ENCODE peak calls at places on chromosomes 3 and 15, in seven cellular contexts. One of them, this sample, is unnamed.
A peak's percentile ranks its signal among the peaks of the same experiment; 100 is the strongest.

GRCh38 chr15:43127752-43128151 is 5.6 kb upstream of the TMEM62 start:
- DNase-seq in nephron progenitor cell: no peak
- DNase-seq in activated CD8-positive, alpha-beta T cell treated with anti-CD3 and anti-CD28 coated beads for 36 hours: no peak
- DNase-seq in choroid plexus epithelial cell: no peak
- DNase-seq in left lung: no peak
- DNase-seq in AG04450: no peak
- DNase-seq in MCF 10A: no peak
- DNase-seq in this sample: no peak

GRCh38 chr3:111737712-111738097 is 121.4 kb upstream of the PHLDB2 start:
- DNase-seq in nephron progenitor cell: no peak
- DNase-seq in AG04450: peak; percentile 92
- DNase-seq in choroid plexus epithelial cell: peak; percentile 100
- DNase-seq in left lung: no peak
- DNase-seq in MCF 10A: peak; percentile 89
- DNase-seq in activated CD8-positive, alpha-beta T cell treated with anti-CD3 and anti-CD28 coated beads for 36 hours: no peak
- DNase-seq in this sample: no peak

GRCh38 chr15:83911345-83911744 is 257.4 kb downstream of the ADAMTSL3 start:
- DNase-seq in choroid plexus epithelial cell: no peak
- DNase-seq in MCF 10A: no peak
- DNase-seq in left lung: no peak
- DNase-seq in AG04450: no peak
- DNase-seq in activated CD8-positive, alpha-beta T cell treated with anti-CD3 and anti-CD28 coated beads for 36 hours: no peak
- DNase-seq in nephron progenitor cell: no peak
- DNase-seq in this sample: no peak

GRCh38 chr15:31399544-31400171 is 73.0 kb downstream of the KLF13 start:
- DNase-seq in left lung: no peak
- DNase-seq in AG04450: no peak
- DNase-seq in MCF 10A: peak; percentile 61
- DNase-seq in activated CD8-positive, alpha-beta T cell treated with anti-CD3 and anti-CD28 coated beads for 36 hours: peak; percentile 80
- DNase-seq in nephron progenitor cell: no peak
- DNase-seq in choroid plexus epithelial cell: peak; percentile 81
- DNase-seq in this sample: no peak

GRCh38 chr15:42419369-42419768 is 60.1 kb downstream of the CAPN3 start:
- DNase-seq in AG04450: no peak
- DNase-seq in choroid plexus epithelial cell: no peak
- DNase-seq in left lung: no peak
- DNase-seq in activated CD8-positive, alpha-beta T cell treated with anti-CD3 and anti-CD28 coated beads for 36 hours: no peak
- DNase-seq in MCF 10A: no peak
- DNase-seq in nephron progenitor cell: no peak
- DNase-seq in this sample: no peak

GRCh38 chr3:23888617-23889228 is 28.1 kb downstream of the NKIRAS1 start:
- DNase-seq in left lung: no peak
- DNase-seq in choroid plexus epithelial cell: peak; percentile 75
- DNase-seq in nephron progenitor cell: no peak
- DNase-seq in activated CD8-positive, alpha-beta T cell treated with anti-CD3 and anti-CD28 coated beads for 36 hours: no peak
- DNase-seq in MCF 10A: peak; percentile 35
- DNase-seq in AG04450: no peak
- DNase-seq in this sample: no peak

GRCh38 chr3:172305552-172305951 is 142.7 kb downstream of the GHSR start:
- DNase-seq in AG04450: no peak
- DNase-seq in nephron progenitor cell: no peak
- DNase-seq in MCF 10A: peak; percentile 86
- DNase-seq in left lung: no peak
- DNase-seq in choroid plexus epithelial cell: peak; percentile 87
- DNase-seq in activated CD8-positive, alpha-beta T cell treated with anti-CD3 and anti-CD28 coated beads for 36 hours: no peak
- DNase-seq in this sample: no peak

GRCh38 chr15:99983894-99984293 is 250.7 kb upstream of the LYSMD4 start:
- DNase-seq in left lung: no peak
- DNase-seq in choroid plexus epithelial cell: peak; percentile 39
- DNase-seq in MCF 10A: no peak
- DNase-seq in AG04450: no peak
- DNase-seq in nephron progenitor cell: peak; percentile 50
- DNase-seq in activated CD8-positive, alpha-beta T cell treated with anti-CD3 and anti-CD28 coated beads for 36 hours: no peak
- DNase-seq in this sample: no peak

GRCh38 chr3:178258121-178258520 is 278.1 kb upstream of the KCNMB2 start:
- DNase-seq in AG04450: no peak
- DNase-seq in activated CD8-positive, alpha-beta T cell treated with anti-CD3 and anti-CD28 coated beads for 36 hours: no peak
- DNase-seq in left lung: no peak
- DNase-seq in choroid plexus epithelial cell: no peak
- DNase-seq in MCF 10A: no peak
- DNase-seq in nephron progenitor cell: no peak
- DNase-seq in this sample: no peak

GRCh38 chr3:119279101-119279554 is 15.1 kb upstream of the ARHGAP31 start:
- DNase-seq in nephron progenitor cell: no peak
- DNase-seq in choroid plexus epithelial cell: no peak
- DNase-seq in AG04450: no peak
- DNase-seq in MCF 10A: peak; percentile 28
- DNase-seq in activated CD8-positive, alpha-beta T cell treated with anti-CD3 and anti-CD28 coated beads for 36 hours: no peak
- DNase-seq in left lung: no peak
- DNase-seq in this sample: no peak

GRCh38 chr3:194083253-194084224 is 52.4 kb upstream of the HES1 start:
- DNase-seq in left lung: peak; percentile 68
- DNase-seq in nephron progenitor cell: no peak
- DNase-seq in AG04450: no peak
- DNase-seq in choroid plexus epithelial cell: peak; percentile 38
- DNase-seq in activated CD8-positive, alpha-beta T cell treated with anti-CD3 and anti-CD28 coated beads for 36 hours: no peak
- DNase-seq in MCF 10A: no peak
- DNase-seq in this sample: no peak

GRCh38 chr3:101521251-101521701 is 8.3 kb upstream of the SENP7 start:
- DNase-seq in activated CD8-positive, alpha-beta T cell treated with anti-CD3 and anti-CD28 coated beads for 36 hours: peak; percentile 21
- DNase-seq in AG04450: no peak
- DNase-seq in nephron progenitor cell: no peak
- DNase-seq in choroid plexus epithelial cell: no peak
- DNase-seq in MCF 10A: peak; percentile 11
- DNase-seq in left lung: no peak
- DNase-seq in this sample: no peak

GRCh38 chr3:132418916-132419315 is 1.6 kb downstream of the DNAJC13 start:
- DNase-seq in left lung: no peak
- DNase-seq in nephron progenitor cell: no peak
- DNase-seq in MCF 10A: peak; percentile 11
- DNase-seq in AG04450: no peak
- DNase-seq in choroid plexus epithelial cell: peak; percentile 39
- DNase-seq in activated CD8-positive, alpha-beta T cell treated with anti-CD3 and anti-CD28 coated beads for 36 hours: no peak
- DNase-seq in this sample: no peak

GRCh38 chr3:59118928-59119327 is 69.1 kb upstream of the CFAP20DC start:
- DNase-seq in left lung: no peak
- DNase-seq in choroid plexus epithelial cell: no peak
- DNase-seq in activated CD8-positive, alpha-beta T cell treated with anti-CD3 and anti-CD28 coated beads for 36 hours: no peak
- DNase-seq in MCF 10A: no peak
- DNase-seq in AG04450: no peak
- DNase-seq in nephron progenitor cell: no peak
- DNase-seq in this sample: no peak

GRCh38 chr3:190597291-190597690 is 83.4 kb downstream of the IL1RAP start:
- DNase-seq in activated CD8-positive, alpha-beta T cell treated with anti-CD3 and anti-CD28 coated beads for 36 hours: no peak
- DNase-seq in MCF 10A: no peak
- DNase-seq in choroid plexus epithelial cell: no peak
- DNase-seq in AG04450: no peak
- DNase-seq in left lung: no peak
- DNase-seq in nephron progenitor cell: no peak
- DNase-seq in this sample: no peak

GRCh38 chr3:189898559-189899153 is 222.0 kb downstream of the P3H2 start:
- DNase-seq in activated CD8-positive, alpha-beta T cell treated with anti-CD3 and anti-CD28 coated beads for 36 hours: no peak
- DNase-seq in nephron progenitor cell: no peak
- DNase-seq in AG04450: no peak
- DNase-seq in MCF 10A: peak; percentile 67
- DNase-seq in left lung: no peak
- DNase-seq in choroid plexus epithelial cell: peak; percentile 25
- DNase-seq in this sample: no peak

GRCh38 chr3:13047296-13048165 is 25.7 kb downstream of the IQSEC1 start:
- DNase-seq in nephron progenitor cell: no peak
- DNase-seq in left lung: no peak
- DNase-seq in AG04450: no peak
- DNase-seq in choroid plexus epithelial cell: peak; percentile 10
- DNase-seq in activated CD8-positive, alpha-beta T cell treated with anti-CD3 and anti-CD28 coated beads for 36 hours: no peak
- DNase-seq in MCF 10A: no peak
- DNase-seq in this sample: no peak
- TF ChIP-seq CTCF in nephron progenitor cell: no peak
- TF ChIP-seq CTCF in left lung: no peak
- TF ChIP-seq CTCF in AG04450: no peak
- TF ChIP-seq CTCF in choroid plexus epithelial cell: peak; percentile 38
- TF ChIP-seq CTCF in activated CD8-positive, alpha-beta T cell treated with anti-CD3 and anti-CD28 coated beads for 36 hours: peak; percentile 21
- TF ChIP-seq CTCF in MCF 10A: no peak
- TF ChIP-seq CTCF in this sample: no peak

GRCh38 chr3:72810659-72811434 is 37.4 kb downstream of the SHQ1 start:
- DNase-seq in activated CD8-positive, alpha-beta T cell treated with anti-CD3 and anti-CD28 coated beads for 36 hours: no peak
- DNase-seq in left lung: no peak
- DNase-seq in MCF 10A: no peak
- DNase-seq in AG04450: no peak
- DNase-seq in choroid plexus epithelial cell: no peak
- DNase-seq in nephron progenitor cell: no peak
- DNase-seq in this sample: no peak

GRCh38 chr3:72814308-72814707 is 33.9 kb downstream of the SHQ1 start:
- DNase-seq in choroid plexus epithelial cell: no peak
- DNase-seq in left lung: no peak
- DNase-seq in MCF 10A: no peak
- DNase-seq in activated CD8-positive, alpha-beta T cell treated with anti-CD3 and anti-CD28 coated beads for 36 hours: no peak
- DNase-seq in nephron progenitor cell: no peak
- DNase-seq in AG04450: no peak
- DNase-seq in this sample: no peak

GRCh38 chr3:72812201-72812600 is 36.0 kb downstream of the SHQ1 start:
- DNase-seq in activated CD8-positive, alpha-beta T cell treated with anti-CD3 and anti-CD28 coated beads for 36 hours: no peak
- DNase-seq in nephron progenitor cell: no peak
- DNase-seq in AG04450: no peak
- DNase-seq in choroid plexus epithelial cell: no peak
- DNase-seq in left lung: no peak
- DNase-seq in MCF 10A: no peak
- DNase-seq in this sample: no peak

GRCh38 chr3:72810063-72810462 is 38.2 kb downstream of the SHQ1 start:
- DNase-seq in AG04450: no peak
- DNase-seq in activated CD8-positive, alpha-beta T cell treated with anti-CD3 and anti-CD28 coated beads for 36 hours: no peak
- DNase-seq in left lung: no peak
- DNase-seq in nephron progenitor cell: no peak
- DNase-seq in MCF 10A: no peak
- DNase-seq in choroid plexus epithelial cell: peak; percentile 41
- DNase-seq in this sample: no peak

DNA sequence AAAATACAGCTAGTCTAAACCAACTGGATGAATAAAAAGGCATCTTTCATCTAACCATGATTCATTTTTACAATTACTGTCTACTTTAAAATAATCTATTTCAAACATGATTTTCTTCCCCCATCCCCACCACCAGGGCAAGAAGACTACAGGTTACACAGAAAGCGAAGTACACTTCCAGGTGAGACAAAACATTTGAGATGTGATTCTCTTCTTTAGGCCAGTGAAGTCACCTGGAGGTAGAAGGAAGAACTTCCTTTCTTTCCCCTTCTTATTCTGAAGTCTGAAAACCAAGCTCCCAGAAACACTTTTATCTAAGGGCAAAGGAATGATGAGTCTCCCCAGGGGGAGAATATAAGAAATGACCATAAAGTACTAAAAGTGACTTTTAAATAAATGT is 36.7 kb downstream of the SHQ1 start:
- DNase-seq in activated CD8-positive, alpha-beta T cell treated with anti-CD3 and anti-CD28 coated beads for 36 hours: no peak
- DNase-seq in AG04450: no peak
- DNase-seq in choroid plexus epithelial cell: no peak
- DNase-seq in nephron progenitor cell: no peak
- DNase-seq in left lung: no peak
- DNase-seq in MCF 10A: no peak
- DNase-seq in this sample: no peak
- TF ChIP-seq CTCF in activated CD8-positive, alpha-beta T cell treated with anti-CD3 and anti-CD28 coated beads for 36 hours: no peak
- TF ChIP-seq CTCF in AG04450: no peak
- TF ChIP-seq CTCF in choroid plexus epithelial cell: no peak
- TF ChIP-seq CTCF in nephron progenitor cell: no peak
- TF ChIP-seq CTCF in left lung: no peak
- TF ChIP-seq CTCF in MCF 10A: no peak
- TF ChIP-seq CTCF in this sample: no peak

GRCh38 chr15:37682304-37682703 is 252.1 kb upstream of the TMCO5A start:
- DNase-seq in activated CD8-positive, alpha-beta T cell treated with anti-CD3 and anti-CD28 coated beads for 36 hours: no peak
- DNase-seq in MCF 10A: peak; percentile 36
- DNase-seq in nephron progenitor cell: no peak
- DNase-seq in AG04450: no peak
- DNase-seq in left lung: no peak
- DNase-seq in choroid plexus epithelial cell: peak; percentile 62
- DNase-seq in this sample: no peak
- TF ChIP-seq CTCF in activated CD8-positive, alpha-beta T cell treated with anti-CD3 and anti-CD28 coated beads for 36 hours: no peak
- TF ChIP-seq CTCF in MCF 10A: no peak
- TF ChIP-seq CTCF in nephron progenitor cell: no peak
- TF ChIP-seq CTCF in AG04450: peak; percentile 38
- TF ChIP-seq CTCF in left lung: no peak
- TF ChIP-seq CTCF in choroid plexus epithelial cell: peak; percentile 53
- TF ChIP-seq CTCF in this sample: no peak

GRCh38 chr3:97613139-97613538 is 151.4 kb upstream of the ARL6 start:
- DNase-seq in AG04450: no peak
- DNase-seq in activated CD8-positive, alpha-beta T cell treated with anti-CD3 and anti-CD28 coated beads for 36 hours: no peak
- DNase-seq in nephron progenitor cell: no peak
- DNase-seq in MCF 10A: no peak
- DNase-seq in left lung: no peak
- DNase-seq in choroid plexus epithelial cell: no peak
- DNase-seq in this sample: no peak

GRCh38 chr3:97612632-97613031 is 151.9 kb upstream of the ARL6 start:
- DNase-seq in activated CD8-positive, alpha-beta T cell treated with anti-CD3 and anti-CD28 coated beads for 36 hours: no peak
- DNase-seq in AG04450: no peak
- DNase-seq in nephron progenitor cell: no peak
- DNase-seq in left lung: no peak
- DNase-seq in MCF 10A: no peak
- DNase-seq in choroid plexus epithelial cell: no peak
- DNase-seq in this sample: no peak
- TF ChIP-seq CTCF in activated CD8-positive, alpha-beta T cell treated with anti-CD3 and anti-CD28 coated beads for 36 hours: no peak
- TF ChIP-seq CTCF in AG04450: no peak
- TF ChIP-seq CTCF in nephron progenitor cell: no peak
- TF ChIP-seq CTCF in left lung: no peak
- TF ChIP-seq CTCF in MCF 10A: no peak
- TF ChIP-seq CTCF in choroid plexus epithelial cell: no peak
- TF ChIP-seq CTCF in this sample: no peak

GRCh38 chr3:152910211-152910610 is 75.3 kb downstream of the P2RY1 start:
- DNase-seq in left lung: no peak
- DNase-seq in nephron progenitor cell: no peak
- DNase-seq in MCF 10A: no peak
- DNase-seq in AG04450: no peak
- DNase-seq in activated CD8-positive, alpha-beta T cell treated with anti-CD3 and anti-CD28 coated beads for 36 hours: no peak
- DNase-seq in choroid plexus epithelial cell: peak; percentile 10
- DNase-seq in this sample: no peak
- TF ChIP-seq CTCF in left lung: no peak
- TF ChIP-seq CTCF in nephron progenitor cell: no peak
- TF ChIP-seq CTCF in MCF 10A: no peak
- TF ChIP-seq CTCF in AG04450: no peak
- TF ChIP-seq CTCF in activated CD8-positive, alpha-beta T cell treated with anti-CD3 and anti-CD28 coated beads for 36 hours: no peak
- TF ChIP-seq CTCF in choroid plexus epithelial cell: peak; percentile 15
- TF ChIP-seq CTCF in this sample: no peak

GRCh38 chr3:134367412-134367811 is 6.8 kb downstream of the AMOTL2 start:
- DNase-seq in choroid plexus epithelial cell: peak; percentile 18
- DNase-seq in left lung: peak; percentile 61
- DNase-seq in nephron progenitor cell: no peak
- DNase-seq in activated CD8-positive, alpha-beta T cell treated with anti-CD3 and anti-CD28 coated beads for 36 hours: no peak
- DNase-seq in MCF 10A: no peak
- DNase-seq in AG04450: no peak
- DNase-seq in this sample: no peak
- TF ChIP-seq CTCF in choroid plexus epithelial cell: peak; percentile 39
- TF ChIP-seq CTCF in left lung: no peak
- TF ChIP-seq CTCF in nephron progenitor cell: no peak
- TF ChIP-seq CTCF in activated CD8-positive, alpha-beta T cell treated with anti-CD3 and anti-CD28 coated beads for 36 hours: no peak
- TF ChIP-seq CTCF in MCF 10A: no peak
- TF ChIP-seq CTCF in AG04450: no peak
- TF ChIP-seq CTCF in this sample: no peak

DNA sequence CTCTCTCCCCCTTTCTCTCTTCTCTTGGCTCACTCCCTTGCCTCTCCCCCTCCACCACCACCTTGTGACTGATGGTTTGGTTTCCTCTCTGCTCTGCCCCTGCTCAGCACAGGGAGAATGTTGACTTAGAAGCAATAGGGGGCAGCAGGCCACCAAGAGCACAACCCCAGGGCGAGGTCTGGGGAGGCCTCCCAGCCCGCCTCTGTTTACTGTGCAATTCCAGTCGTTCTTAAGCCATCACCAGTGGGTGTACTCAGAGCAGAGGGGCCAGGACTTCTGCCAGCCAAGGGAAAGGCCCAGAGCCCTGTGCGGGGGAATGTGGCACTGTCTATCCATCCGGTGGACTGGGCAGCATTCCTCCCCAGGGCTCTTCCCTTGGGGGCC is 5.7 kb upstream of the APEH start:
- DNase-seq in AG04450: no peak
- DNase-seq in activated CD8-positive, alpha-beta T cell treated with anti-CD3 and anti-CD28 coated beads for 36 hours: no peak
- DNase-seq in MCF 10A: no peak
- DNase-seq in nephron progenitor cell: no peak
- DNase-seq in left lung: no peak
- DNase-seq in choroid plexus epithelial cell: no peak
- DNase-seq in this sample: no peak
- TF ChIP-seq CTCF in AG04450: no peak
- TF ChIP-seq CTCF in activated CD8-positive, alpha-beta T cell treated with anti-CD3 and anti-CD28 coated beads for 36 hours: no peak
- TF ChIP-seq CTCF in MCF 10A: no peak
- TF ChIP-seq CTCF in nephron progenitor cell: no peak
- TF ChIP-seq CTCF in left lung: no peak
- TF ChIP-seq CTCF in choroid plexus epithelial cell: no peak
- TF ChIP-seq CTCF in this sample: no peak